ENCODE peak calls at places on chromosomes 7 and 10, in six cellular contexts. One of them, this sample, is unnamed.

GRCh38 chr10:59234194-59234593 is 57.8 kb downstream of the PHYHIPL start:
- DNase-seq in colonic mucosa: no peak
- DNase-seq in Peyer's patch: no peak
- DNase-seq in CD4-positive, alpha-beta memory T cell: no peak
- DNase-seq in PC-9: no peak
- DNase-seq in left ventricle myocardium inferior: no peak
- DNase-seq in this sample: no peak

GRCh38 chr10:112792487-112793196 is 157.4 kb upstream of the TCF7L2 start:
- DNase-seq in colonic mucosa: peak
- DNase-seq in Peyer's patch: peak
- DNase-seq in CD4-positive, alpha-beta memory T cell: no peak
- DNase-seq in PC-9: no peak
- DNase-seq in left ventricle myocardium inferior: peak
- DNase-seq in this sample: peak

GRCh38 chr10:114223066-114223465 is 16.0 kb upstream of the VWA2 start:
- DNase-seq in colonic mucosa: no peak
- DNase-seq in Peyer's patch: no peak
- DNase-seq in CD4-positive, alpha-beta memory T cell: no peak
- DNase-seq in PC-9: no peak
- DNase-seq in left ventricle myocardium inferior: peak
- DNase-seq in this sample: peak

GRCh38 chr7:68925241-68925640 is 673.0 kb upstream of the AUTS2 start:
- DNase-seq in colonic mucosa: no peak
- DNase-seq in Peyer's patch: no peak
- DNase-seq in CD4-positive, alpha-beta memory T cell: no peak
- DNase-seq in PC-9: no peak
- DNase-seq in left ventricle myocardium inferior: no peak
- DNase-seq in this sample: no peak

GRCh38 chr7:17640730-17641377 is 299.4 kb downstream of the SNX13 start:
- DNase-seq in colonic mucosa: peak
- DNase-seq in Peyer's patch: no peak
- DNase-seq in CD4-positive, alpha-beta memory T cell: peak
- DNase-seq in PC-9: no peak
- DNase-seq in left ventricle myocardium inferior: no peak
- DNase-seq in this sample: no peak

GRCh38 chr7:105389090-105389650 is 449 bp upstream of the SRPK2 start:
- DNase-seq in colonic mucosa: peak
- DNase-seq in Peyer's patch: peak
- DNase-seq in CD4-positive, alpha-beta memory T cell: peak
- DNase-seq in PC-9: peak
- DNase-seq in left ventricle myocardium inferior: peak
- DNase-seq in this sample: no peak

GRCh38 chr10:29734980-29735627 is 100.3 kb upstream of the SVIL start:
- DNase-seq in colonic mucosa: peak
- DNase-seq in Peyer's patch: peak
- DNase-seq in CD4-positive, alpha-beta memory T cell: peak
- DNase-seq in PC-9: peak
- DNase-seq in left ventricle myocardium inferior: peak
- DNase-seq in this sample: no peak

GRCh38 chr10:132889091-132889490 is 53.3 kb downstream of the CFAP46 start:
- DNase-seq in colonic mucosa: no peak
- DNase-seq in Peyer's patch: no peak
- DNase-seq in CD4-positive, alpha-beta memory T cell: no peak
- DNase-seq in PC-9: no peak
- DNase-seq in left ventricle myocardium inferior: no peak
- DNase-seq in this sample: no peak

GRCh38 chr7:44733708-44734481 is 14.8 kb upstream of the ZMIZ2 start:
- DNase-seq in colonic mucosa: no peak
- DNase-seq in Peyer's patch: no peak
- DNase-seq in CD4-positive, alpha-beta memory T cell: no peak
- DNase-seq in PC-9: no peak
- DNase-seq in left ventricle myocardium inferior: no peak
- DNase-seq in this sample: no peak

GRCh38 chr7:22663319-22663718 is 63.7 kb upstream of the IL6 start:
- DNase-seq in colonic mucosa: no peak
- DNase-seq in Peyer's patch: no peak
- DNase-seq in CD4-positive, alpha-beta memory T cell: no peak
- DNase-seq in PC-9: no peak
- DNase-seq in left ventricle myocardium inferior: no peak
- DNase-seq in this sample: no peak

GRCh38 chr7:28348631-28349030 is 63.7 kb upstream of the CREB5 start:
- DNase-seq in colonic mucosa: no peak
- DNase-seq in Peyer's patch: no peak
- DNase-seq in CD4-positive, alpha-beta memory T cell: no peak
- DNase-seq in PC-9: no peak
- DNase-seq in left ventricle myocardium inferior: peak
- DNase-seq in this sample: no peak

GRCh38 chr10:93630609-93631320 is 18.4 kb downstream of the PDE6C start:
- DNase-seq in colonic mucosa: no peak
- DNase-seq in Peyer's patch: no peak
- DNase-seq in CD4-positive, alpha-beta memory T cell: no peak
- DNase-seq in PC-9: no peak
- DNase-seq in left ventricle myocardium inferior: no peak
- DNase-seq in this sample: no peak

GRCh38 chr10:47383254-47384147 is 592 bp downstream of the ZNF488 start:
- DNase-seq in colonic mucosa: peak
- DNase-seq in Peyer's patch: no peak
- DNase-seq in CD4-positive, alpha-beta memory T cell: no peak
- DNase-seq in PC-9: peak
- DNase-seq in left ventricle myocardium inferior: no peak
- DNase-seq in this sample: no peak

GRCh38 chr10:5860039-5860438 is 29.7 kb downstream of the ANKRD16 start:
- DNase-seq in colonic mucosa: no peak
- DNase-seq in Peyer's patch: no peak
- DNase-seq in CD4-positive, alpha-beta memory T cell: no peak
- DNase-seq in PC-9: no peak
- DNase-seq in left ventricle myocardium inferior: no peak
- DNase-seq in this sample: no peak

GRCh38 chr10:86371691-86372090 is 5.1 kb upstream of the GRID1 start:
- DNase-seq in colonic mucosa: no peak
- DNase-seq in Peyer's patch: no peak
- DNase-seq in CD4-positive, alpha-beta memory T cell: no peak
- DNase-seq in PC-9: no peak
- DNase-seq in left ventricle myocardium inferior: no peak
- DNase-seq in this sample: no peak

GRCh38 chr7:55280031-55280454 is 85.1 kb upstream of the LANCL2 start:
- DNase-seq in colonic mucosa: peak
- DNase-seq in Peyer's patch: no peak
- DNase-seq in CD4-positive, alpha-beta memory T cell: peak
- DNase-seq in PC-9: peak
- DNase-seq in left ventricle myocardium inferior: peak
- DNase-seq in this sample: peak

GRCh38 chr7:140571537-140572122 is 69.0 kb downstream of the DENND2A start:
- DNase-seq in colonic mucosa: no peak
- DNase-seq in Peyer's patch: no peak
- DNase-seq in CD4-positive, alpha-beta memory T cell: no peak
- DNase-seq in PC-9: no peak
- DNase-seq in left ventricle myocardium inferior: no peak
- DNase-seq in this sample: no peak

GRCh38 chr10:129329375-129330040 is 137.5 kb upstream of the MGMT start:
- DNase-seq in colonic mucosa: no peak
- DNase-seq in Peyer's patch: no peak
- DNase-seq in CD4-positive, alpha-beta memory T cell: no peak
- DNase-seq in PC-9: no peak
- DNase-seq in left ventricle myocardium inferior: no peak
- DNase-seq in this sample: no peak

GRCh38 chr10:15558136-15558535 is 161.6 kb downstream of the ITGA8 start:
- DNase-seq in colonic mucosa: no peak
- DNase-seq in Peyer's patch: no peak
- DNase-seq in CD4-positive, alpha-beta memory T cell: no peak
- DNase-seq in PC-9: no peak
- DNase-seq in left ventricle myocardium inferior: no peak
- DNase-seq in this sample: no peak

GRCh38 chr7:6164491-6164890 is 107.9 kb downstream of the CYTH3 start:
- DNase-seq in colonic mucosa: no peak
- DNase-seq in Peyer's patch: no peak
- DNase-seq in CD4-positive, alpha-beta memory T cell: no peak
- DNase-seq in PC-9: no peak
- DNase-seq in left ventricle myocardium inferior: peak
- DNase-seq in this sample: no peak

GRCh38 chr10:548212-548897 is 141.1 kb downstream of the DIP2C start:
- DNase-seq in colonic mucosa: no peak
- DNase-seq in Peyer's patch: no peak
- DNase-seq in CD4-positive, alpha-beta memory T cell: no peak
- DNase-seq in PC-9: no peak
- DNase-seq in left ventricle myocardium inferior: no peak
- DNase-seq in this sample: no peak

GRCh38 chr7:65250697-65251395 is 122.8 kb upstream of the ZNF92 start:
- DNase-seq in colonic mucosa: peak
- DNase-seq in Peyer's patch: no peak
- DNase-seq in CD4-positive, alpha-beta memory T cell: no peak
- DNase-seq in PC-9: no peak
- DNase-seq in left ventricle myocardium inferior: no peak
- DNase-seq in this sample: no peak

GRCh38 chr7:30183712-30184372 is 49.1 kb downstream of the MTURN start:
- DNase-seq in colonic mucosa: no peak
- DNase-seq in Peyer's patch: no peak
- DNase-seq in CD4-positive, alpha-beta memory T cell: no peak
- DNase-seq in PC-9: no peak
- DNase-seq in left ventricle myocardium inferior: no peak
- DNase-seq in this sample: no peak

GRCh38 chr7:30182186-30182585 is 47.4 kb downstream of the MTURN start:
- DNase-seq in colonic mucosa: no peak
- DNase-seq in Peyer's patch: no peak
- DNase-seq in CD4-positive, alpha-beta memory T cell: no peak
- DNase-seq in PC-9: no peak
- DNase-seq in left ventricle myocardium inferior: peak
- DNase-seq in this sample: no peak

GRCh38 chr7:30181211-30181610 is 46.4 kb downstream of the MTURN start:
- DNase-seq in colonic mucosa: no peak
- DNase-seq in Peyer's patch: no peak
- DNase-seq in CD4-positive, alpha-beta memory T cell: no peak
- DNase-seq in PC-9: no peak
- DNase-seq in left ventricle myocardium inferior: no peak
- DNase-seq in this sample: no peak

GRCh38 chr7:30186725-30187124 is 51.9 kb downstream of the MTURN start:
- DNase-seq in colonic mucosa: no peak
- DNase-seq in Peyer's patch: no peak
- DNase-seq in CD4-positive, alpha-beta memory T cell: no peak
- DNase-seq in PC-9: no peak
- DNase-seq in left ventricle myocardium inferior: no peak
- DNase-seq in this sample: no peak

DNA sequence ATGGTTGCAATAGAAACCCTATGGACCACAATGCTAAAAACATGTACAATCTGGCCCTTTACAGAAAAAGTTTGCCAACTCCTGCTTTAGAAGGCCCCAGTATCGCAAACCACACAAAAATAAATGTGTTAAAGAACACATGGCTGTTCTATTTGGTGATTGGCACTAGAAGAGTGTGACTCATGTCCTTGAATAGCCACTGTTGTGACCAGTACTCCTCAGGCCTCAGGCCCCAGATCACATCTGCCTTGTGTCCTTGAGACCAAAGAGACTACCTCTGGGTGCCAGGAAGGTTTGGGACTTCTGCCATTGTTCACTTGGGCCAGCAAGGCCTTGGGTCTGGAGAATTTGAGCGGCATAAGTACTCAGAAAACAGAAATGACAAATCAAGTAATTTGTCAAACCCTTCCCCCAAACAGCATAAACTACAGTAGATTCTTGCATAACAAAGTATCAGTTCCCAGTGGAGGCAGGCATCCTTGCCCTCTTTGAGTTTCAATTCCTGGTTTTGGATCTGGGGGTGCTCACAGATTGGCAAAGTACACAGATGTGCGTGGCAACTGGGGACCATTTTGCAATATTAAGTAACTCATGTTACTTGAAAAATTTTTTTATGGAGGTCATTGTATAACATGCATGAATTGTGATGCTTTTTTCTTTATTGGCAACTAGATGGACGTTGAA is 50.2 kb downstream of the MTURN start:
- DNase-seq in colonic mucosa: no peak
- DNase-seq in Peyer's patch: no peak
- DNase-seq in CD4-positive, alpha-beta memory T cell: no peak
- DNase-seq in PC-9: no peak
- DNase-seq in left ventricle myocardium inferior: peak
- DNase-seq in this sample: peak
- H3K27ac ChIP-seq in colonic mucosa: no peak
- H3K27ac ChIP-seq in Peyer's patch: no peak
- H3K27ac ChIP-seq in CD4-positive, alpha-beta memory T cell: no peak
- H3K27ac ChIP-seq in PC-9: no peak
- H3K27ac ChIP-seq in left ventricle myocardium inferior: peak
- H3K27ac ChIP-seq in this sample: peak

GRCh38 chr7:40003586-40003985 is 53.5 kb downstream of the CDK13 start:
- DNase-seq in colonic mucosa: no peak
- DNase-seq in Peyer's patch: no peak
- DNase-seq in CD4-positive, alpha-beta memory T cell: no peak
- DNase-seq in PC-9: no peak
- DNase-seq in left ventricle myocardium inferior: no peak
- DNase-seq in this sample: no peak

GRCh38 chr7:40008218-40008815 is 58.3 kb downstream of the CDK13 start:
- DNase-seq in colonic mucosa: no peak
- DNase-seq in Peyer's patch: no peak
- DNase-seq in CD4-positive, alpha-beta memory T cell: no peak
- DNase-seq in PC-9: no peak
- DNase-seq in left ventricle myocardium inferior: no peak
- DNase-seq in this sample: no peak

GRCh38 chr7:40014376-40014775 is 64.3 kb downstream of the CDK13 start:
- DNase-seq in colonic mucosa: no peak
- DNase-seq in Peyer's patch: no peak
- DNase-seq in CD4-positive, alpha-beta memory T cell: no peak
- DNase-seq in PC-9: no peak
- DNase-seq in left ventricle myocardium inferior: no peak
- DNase-seq in this sample: no peak

GRCh38 chr7:40009301-40009700 is 59.2 kb downstream of the CDK13 start:
- DNase-seq in colonic mucosa: no peak
- DNase-seq in Peyer's patch: no peak
- DNase-seq in CD4-positive, alpha-beta memory T cell: no peak
- DNase-seq in PC-9: no peak
- DNase-seq in left ventricle myocardium inferior: no peak
- DNase-seq in this sample: no peak
- H3K27ac ChIP-seq in colonic mucosa: no peak
- H3K27ac ChIP-seq in Peyer's patch: no peak
- H3K27ac ChIP-seq in CD4-positive, alpha-beta memory T cell: no peak
- H3K27ac ChIP-seq in PC-9: no peak
- H3K27ac ChIP-seq in left ventricle myocardium inferior: no peak
- H3K27ac ChIP-seq in this sample: no peak

GRCh38 chr10:32746869-32747268 is 211.2 kb downstream of the ITGB1 start:
- DNase-seq in colonic mucosa: no peak
- DNase-seq in Peyer's patch: no peak
- DNase-seq in CD4-positive, alpha-beta memory T cell: no peak
- DNase-seq in PC-9: no peak
- DNase-seq in left ventricle myocardium inferior: no peak
- DNase-seq in this sample: no peak

DNA sequence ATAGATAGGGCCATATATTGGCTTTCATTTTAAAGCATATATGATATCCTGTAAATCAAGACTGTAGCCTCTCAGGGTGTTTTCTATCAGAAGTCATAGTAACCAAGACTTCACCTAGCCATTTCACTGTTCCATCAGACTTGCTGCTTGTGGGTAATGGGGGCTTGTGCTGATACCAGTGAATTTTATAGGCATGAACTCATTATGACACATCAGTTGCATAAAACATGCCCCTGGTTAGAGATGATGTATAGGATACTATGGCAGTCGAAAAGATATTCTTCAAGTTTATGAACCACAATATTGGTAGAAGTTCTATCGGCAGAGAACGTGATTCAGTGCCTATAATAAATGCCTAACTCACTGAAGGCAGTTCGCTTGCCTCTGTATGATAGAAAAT is 206.4 kb downstream of the ITGB1 start:
- DNase-seq in colonic mucosa: no peak
- DNase-seq in Peyer's patch: no peak
- DNase-seq in CD4-positive, alpha-beta memory T cell: no peak
- DNase-seq in PC-9: no peak
- DNase-seq in left ventricle myocardium inferior: no peak
- DNase-seq in this sample: no peak
- H3K27ac ChIP-seq in colonic mucosa: no peak
- H3K27ac ChIP-seq in Peyer's patch: no peak
- H3K27ac ChIP-seq in CD4-positive, alpha-beta memory T cell: no peak
- H3K27ac ChIP-seq in PC-9: no peak
- H3K27ac ChIP-seq in left ventricle myocardium inferior: no peak
- H3K27ac ChIP-seq in this sample: no peak

GRCh38 chr7:92729751-92730150 is 106.6 kb downstream of the CDK6 start:
- DNase-seq in colonic mucosa: no peak
- DNase-seq in Peyer's patch: no peak
- DNase-seq in CD4-positive, alpha-beta memory T cell: no peak
- DNase-seq in PC-9: no peak
- DNase-seq in left ventricle myocardium inferior: no peak
- DNase-seq in this sample: no peak
- H3K27ac ChIP-seq in colonic mucosa: no peak
- H3K27ac ChIP-seq in Peyer's patch: no peak
- H3K27ac ChIP-seq in CD4-positive, alpha-beta memory T cell: no peak
- H3K27ac ChIP-seq in PC-9: no peak
- H3K27ac ChIP-seq in left ventricle myocardium inferior: no peak
- H3K27ac ChIP-seq in this sample: no peak

This sample was measured in substantia nigra.